ENCODE peak calls at places on chromosomes 11 and 22, in nine cellular contexts. C is CD4-positive, alpha-beta T cell; F is endothelial cell; B is GM12865; P is lower lobe of right lung; Z is foreskin fibroblast; N is AG04450; J is psoas muscle; S is dorsolateral prefrontal cortex. M is an unnamed sample.

GRCh38 chr11:58807358-58807757 is 37.1 kb downstream of the GLYATL2 start:
- DNase-seq in C (no peak), F (no peak), B (no peak), P (no peak), Z (no peak), N (no peak), J (no peak), S (no peak), M (no peak)

GRCh38 chr11:125167292-125167953 is 2.9 kb downstream of the PKNOX2 start:
- DNase-seq in C (no peak), F (peak; percentile 41), B (no peak), P (no peak), Z (no peak), N (no peak), J (no peak), S (no peak), M (no peak)

GRCh38 chr11:73217131-73217809 is 811 bp upstream of the P2RY2 start:
- DNase-seq in C (no peak), F (no peak), B (no peak), P (peak; percentile 45), Z (no peak), N (no peak), J (peak; percentile 57), S (no peak), M (no peak)

GRCh38 chr11:2399488-2400068 is 972 bp upstream of the TSSC4 start:
- DNase-seq in C (no peak), F (peak; percentile 45), B (no peak), P (no peak), Z (peak; percentile 57), N (no peak), J (no peak), S (peak; percentile 43), M (peak; percentile 19)

GRCh38 chr11:79708319-79708928 is 267.6 kb upstream of the TENM4 start:
- DNase-seq in C (no peak), F (peak; percentile 46), B (peak; percentile 43), P (no peak), Z (peak; percentile 0), N (peak; percentile 7), J (no peak), S (no peak), M (peak; percentile 70)

GRCh38 chr11:110349109-110349996 is 52.9 kb upstream of the RDX start:
- DNase-seq in C (no peak), F (no peak), B (peak; percentile 91), P (no peak), Z (no peak), N (no peak), J (no peak), S (no peak), M (no peak)

GRCh38 chr11:45993438-45994064 is 71.1 kb downstream of the LARGE2 start:
- DNase-seq in C (no peak), F (no peak), B (no peak), P (no peak), Z (peak; percentile 42), N (no peak), J (peak; percentile 16), S (peak; percentile 76), M (no peak)

GRCh38 chr11:34215806-34216453 is 110.5 kb downstream of the NAT10 start:
- DNase-seq in C (no peak), F (no peak), B (no peak), P (no peak), Z (peak; percentile 29), N (no peak), J (no peak), S (no peak), M (no peak)

GRCh38 chr11:114358711-114359110 is 41.6 kb downstream of the C11orf71 start:
- DNase-seq in C (no peak), F (no peak), B (no peak), P (no peak), Z (no peak), N (no peak), J (no peak), S (no peak), M (no peak)

GRCh38 chr11:46446343-46446751 is 54.8 kb upstream of the CHRM4 start:
- DNase-seq in C (no peak), F (no peak), B (peak; percentile 3), P (no peak), Z (peak; percentile 44), N (no peak), J (no peak), S (no peak), M (peak; percentile 5)

GRCh38 chr22:27597703-27598444 is 203.7 kb downstream of the MN1 start:
- DNase-seq in C (no peak), F (no peak), B (no peak), P (no peak), Z (no peak), N (no peak), J (no peak), S (no peak), M (peak; percentile 51)

GRCh38 chr22:41021039-41021654 is 70.0 kb downstream of the RBX1 start:
- DNase-seq in C (no peak), F (no peak), B (peak; percentile 25), P (peak; percentile 55), Z (peak; percentile 37), N (no peak), J (peak; percentile 13), S (no peak), M (peak; percentile 7)

GRCh38 chr11:106160494-106160893 is 83.0 kb downstream of the AASDHPPT start:
- DNase-seq in C (no peak), F (no peak), B (peak; percentile 4), P (no peak), Z (no peak), N (no peak), J (no peak), S (no peak), M (no peak)

GRCh38 chr11:122642472-122642922 is 13.0 kb upstream of the UBASH3B start:
- DNase-seq in C (no peak), F (no peak), B (no peak), P (no peak), Z (peak; percentile 91), N (no peak), J (no peak), S (no peak), M (peak; percentile 59)

GRCh38 chr11:111922803-111923202 is 4.1 kb downstream of the C11orf52 start:
- DNase-seq in C (no peak), F (no peak), B (no peak), P (no peak), Z (peak; percentile 92), N (no peak), J (no peak), S (no peak), M (peak; percentile 89)

GRCh38 chr11:65036931-65037330 is 4.1 kb upstream of the SAC3D1 start:
- DNase-seq in C (no peak), F (no peak), B (no peak), P (peak; percentile 71), Z (no peak), N (no peak), J (peak; percentile 44), S (peak; percentile 77), M (no peak)

GRCh38 chr11:293293-293851 is 4.4 kb downstream of the PGGHG start:
- DNase-seq in C (no peak), F (no peak), B (no peak), P (no peak), Z (no peak), N (no peak), J (peak; percentile 7), S (no peak), M (no peak)

GRCh38 chr11:91156041-91156440 is 933.2 kb upstream of the CHORDC1 start:
- DNase-seq in C (no peak), F (no peak), B (no peak), P (no peak), Z (no peak), N (no peak), J (no peak), S (no peak), M (no peak)

GRCh38 chr11:18669629-18670162 is 28.9 kb upstream of the TMEM86A start:
- DNase-seq in C (no peak), F (no peak), B (no peak), P (no peak), Z (no peak), N (no peak), J (no peak), S (no peak), M (no peak)

GRCh38 chr11:11894486-11894885 is 52.7 kb downstream of the USP47 start:
- DNase-seq in C (no peak), F (no peak), B (no peak), P (no peak), Z (no peak), N (no peak), J (no peak), S (no peak), M (no peak)

GRCh38 chr11:8286886-8287285 is 23.2 kb upstream of the LMO1 start:
- DNase-seq in C (no peak), F (no peak), B (no peak), P (no peak), Z (no peak), N (no peak), J (no peak), S (peak; percentile 15), M (no peak)
- TF ChIP-seq CTCF in C (no peak), F (no peak), B (no peak), P (no peak), Z (no peak), N (no peak), J (no peak), S (no peak), M (no peak)

DNA sequence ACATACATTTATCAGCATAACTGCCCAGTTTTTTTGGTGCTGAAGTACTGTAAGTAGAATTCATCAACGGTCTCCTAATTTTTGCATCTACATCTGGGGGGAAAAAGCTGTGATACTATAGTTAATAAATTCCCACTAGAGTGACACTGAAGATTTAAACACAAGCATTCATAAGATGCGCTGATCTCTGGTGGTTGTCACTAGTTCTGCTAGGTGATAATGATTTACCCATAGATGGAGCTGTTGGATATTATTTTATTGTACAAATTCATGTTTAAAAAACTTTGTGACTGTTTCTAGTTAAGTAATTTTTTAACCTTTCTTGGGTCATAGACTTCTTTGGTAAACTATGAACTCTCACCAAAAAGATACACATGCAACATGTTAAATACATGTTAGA is 106.6 kb downstream of the EMSY start:
- DNase-seq in C (no peak), F (no peak), B (no peak), P (no peak), Z (no peak), N (no peak), J (no peak), S (no peak), M (peak; percentile 5)
- TF ChIP-seq CTCF in C (peak; percentile 16), F (no peak), B (no peak), P (peak; percentile 27), Z (no peak), N (peak; percentile 29), J (peak; percentile 25), S (no peak), M (peak; percentile 27)

GRCh38 chr11:108112059-108112458 is 9.3 kb upstream of the ACAT1 start:
- DNase-seq in C (no peak), F (no peak), B (no peak), P (no peak), Z (peak; percentile 51), N (no peak), J (no peak), S (no peak), M (no peak)

GRCh38 chr11:108115495-108116140 is 5.7 kb upstream of the ACAT1 start:
- DNase-seq in C (no peak), F (no peak), B (no peak), P (peak; percentile 76), Z (peak; percentile 93), N (peak; percentile 72), J (peak; percentile 83), S (peak; percentile 75), M (peak; percentile 93)

GRCh38 chr11:108111126-108111525 is 10.2 kb upstream of the ACAT1 start:
- DNase-seq in C (no peak), F (no peak), B (no peak), P (no peak), Z (no peak), N (no peak), J (no peak), S (no peak), M (no peak)
- TF ChIP-seq CTCF in C (no peak), F (no peak), B (no peak), P (no peak), Z (no peak), N (no peak), J (no peak), S (no peak), M (no peak)

GRCh38 chr22:44318751-44319150 is 6.0 kb upstream of the SHISAL1 start:
- DNase-seq in C (no peak), F (no peak), B (no peak), P (no peak), Z (no peak), N (no peak), J (no peak), S (no peak), M (no peak)
- TF ChIP-seq CTCF in C (no peak), F (no peak), B (no peak), P (no peak), Z (no peak), N (no peak), J (no peak), S (no peak), M (no peak)